ENCODE peak calls at places on chromosomes 12 and 14, in six cellular contexts. D is HepG2, Q is A549, G is K562, P is IMR-90, J is GM12878. F is an unnamed sample.

GRCh38 chr14:99225804-99226203 is 46.2 kb downstream of the BCL11B start:
- DNase-seq in D (no peak), Q (no peak), G (no peak), P (no peak), J (no peak), F (no peak)

GRCh38 chr12:111429760-111430417 is 24.2 kb downstream of the SH2B3 start:
- DNase-seq in D (no peak), Q (no peak), G (no peak), P (no peak), J (no peak), F (no peak)

GRCh38 chr12:85955127-85955526 is 81.0 kb downstream of the NTS start:
- DNase-seq in D (no peak), Q (no peak), G (no peak), P (no peak), J (no peak), F (no peak)

GRCh38 chr14:61889914-61890351 is 127.7 kb downstream of the SNAPC1 start:
- DNase-seq in D (no peak), Q (no peak), G (no peak), P (no peak), J (peak), F (no peak)

GRCh38 chr12:32051511-32052299 is 54.9 kb upstream of the BICD1 start:
- DNase-seq in D (no peak), Q (peak), G (peak), P (peak), J (no peak), F (no peak)

GRCh38 chr14:20415723-20416622 is 2.7 kb upstream of the TEP1 start:
- DNase-seq in D (peak), Q (peak), G (peak), P (peak), J (peak), F (peak)

GRCh38 chr12:105698047-105698446 is 367.6 kb downstream of the C12orf75 start:
- DNase-seq in D (no peak), Q (no peak), G (no peak), P (no peak), J (no peak), F (no peak)

GRCh38 chr14:56002876-56003625 is 115.2 kb upstream of the PELI2 start:
- DNase-seq in D (no peak), Q (no peak), G (no peak), P (no peak), J (peak), F (no peak)

GRCh38 chr14:105385698-105386365 is 12.5 kb upstream of the TEX22 start:
- DNase-seq in D (no peak), Q (no peak), G (no peak), P (no peak), J (no peak), F (no peak)

GRCh38 chr12:3122841-3123678 is 45.9 kb downstream of the TSPAN9 start:
- DNase-seq in D (no peak), Q (no peak), G (no peak), P (peak), J (no peak), F (no peak)

GRCh38 chr12:92393504-92393903 is 247.9 kb upstream of the BTG1 start:
- DNase-seq in D (no peak), Q (peak), G (peak), P (no peak), J (no peak), F (no peak)

GRCh38 chr12:119868992-119869391 is 8.1 kb downstream of the CIT start:
- DNase-seq in D (no peak), Q (no peak), G (no peak), P (peak), J (no peak), F (no peak)

GRCh38 chr14:89248430-89249295 is 168.4 kb downstream of the FOXN3 start:
- DNase-seq in D (no peak), Q (no peak), G (no peak), P (no peak), J (no peak), F (no peak)

GRCh38 chr12:104490850-104491249 is 34.1 kb downstream of the CHST11 start:
- DNase-seq in D (no peak), Q (no peak), G (no peak), P (no peak), J (no peak), F (no peak)

GRCh38 chr12:50517456-50518048 is 12.8 kb downstream of the DIP2B start:
- DNase-seq in D (peak), Q (peak), G (no peak), P (peak), J (peak), F (no peak)

DNA sequence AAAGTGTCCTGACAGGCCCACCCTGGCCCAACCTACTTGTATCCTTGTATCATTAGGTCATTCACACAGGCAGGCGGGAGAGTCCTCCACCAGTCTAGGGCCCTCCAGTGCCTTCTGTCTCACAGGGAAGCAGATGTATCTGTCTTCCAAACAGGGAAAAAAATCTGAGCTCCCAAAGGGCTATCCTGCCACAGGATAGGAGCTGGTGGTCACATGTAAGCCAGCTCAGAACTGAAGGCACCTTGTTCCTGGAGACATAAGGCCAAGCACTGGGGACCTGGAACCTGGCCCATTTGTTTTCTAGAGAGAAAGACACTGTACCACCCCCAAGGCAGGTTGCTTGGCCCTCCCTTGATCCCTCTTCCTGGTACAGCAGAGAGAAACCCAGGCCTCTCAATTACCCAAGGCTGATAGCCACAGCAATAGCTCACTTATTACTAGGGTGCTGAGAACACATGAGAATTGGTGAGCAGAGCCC is 19.4 kb upstream of the PLEKHH1 start:
- DNase-seq in D (no peak), Q (no peak), G (no peak), P (no peak), J (no peak), F (no peak)
- TF ChIP-seq BHLHE40 in D (no peak), Q (no peak), G (no peak), P (no peak), J (no peak), F (no peak)

GRCh38 chr12:53223006-53223305 is 9.1 kb downstream of the RARG start:
- DNase-seq in D (no peak), Q (no peak), G (no peak), P (no peak), J (no peak), F (no peak)

GRCh38 chr12:53221203-53222076 is 10.6 kb downstream of the RARG start:
- DNase-seq in D (peak), Q (peak), G (peak), P (peak), J (no peak), F (peak)

GRCh38 chr12:53223391-53224267 is 8.4 kb downstream of the RARG start:
- DNase-seq in D (no peak), Q (no peak), G (peak), P (peak), J (no peak), F (no peak)

GRCh38 chr12:53220857-53221202 is 11.2 kb downstream of the RARG start:
- DNase-seq in D (peak), Q (peak), G (peak), P (peak), J (peak), F (peak)

GRCh38 chr12:53222170-53223005 is 9.6 kb downstream of the RARG start:
- DNase-seq in D (no peak), Q (no peak), G (no peak), P (no peak), J (no peak), F (no peak)
- TF ChIP-seq BHLHE40 in D (no peak), Q (no peak), G (no peak), P (no peak), J (no peak), F (no peak)

DNA sequence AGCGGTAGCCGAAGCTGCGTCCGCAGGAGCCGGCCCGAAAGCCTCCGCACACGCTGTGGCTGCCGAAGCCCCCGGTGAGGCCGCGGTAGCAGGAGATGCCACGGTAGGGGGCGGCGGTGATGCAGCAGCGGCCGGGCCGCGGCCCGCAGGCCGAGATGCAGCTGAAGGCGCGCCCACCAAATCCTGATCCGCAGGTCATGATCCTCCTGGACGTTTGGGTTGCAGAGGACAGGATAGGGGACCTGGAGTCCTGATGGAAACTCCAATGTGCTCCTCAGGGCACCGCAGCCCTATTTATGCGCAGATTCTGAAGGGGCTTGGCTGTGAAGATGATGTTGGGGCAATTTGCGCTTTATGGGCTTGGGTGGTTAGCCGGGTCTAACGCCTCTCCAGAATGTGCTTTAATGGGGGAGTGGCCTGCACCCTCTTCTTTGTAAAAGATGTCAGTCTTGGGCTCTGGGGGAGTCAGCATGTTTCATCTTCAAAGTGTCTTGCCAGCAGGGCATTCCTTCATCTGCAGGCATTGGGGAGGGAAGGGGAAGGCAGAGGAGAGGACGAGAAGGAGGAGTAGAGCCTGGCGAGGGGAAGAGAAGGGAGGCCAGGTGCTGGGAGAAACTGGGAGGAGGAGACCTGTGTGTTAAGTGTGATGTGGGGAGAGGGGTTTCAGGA is at the start of gene KRT81:
- DNase-seq in D (no peak), Q (no peak), G (no peak), P (no peak), J (no peak), F (no peak)
- TF ChIP-seq BHLHE40 in D (no peak), Q (no peak), G (no peak), P (no peak), J (no peak), F (no peak)

GRCh38 chr12:68559246-68559645 is 51.5 kb upstream of the RAP1B start:
- DNase-seq in D (no peak), Q (no peak), G (peak), P (peak), J (no peak), F (no peak)

GRCh38 chr12:68560823-68561422 is 49.8 kb upstream of the RAP1B start:
- DNase-seq in D (no peak), Q (no peak), G (no peak), P (peak), J (no peak), F (no peak)

GRCh38 chr12:68557011-68557715 is 53.5 kb upstream of the RAP1B start:
- DNase-seq in D (no peak), Q (peak), G (peak), P (peak), J (no peak), F (no peak)

GRCh38 chr12:68561830-68562229 is 48.9 kb upstream of the RAP1B start:
- DNase-seq in D (no peak), Q (no peak), G (peak), P (no peak), J (no peak), F (no peak)

GRCh38 chr12:68559984-68560822 is 50.5 kb upstream of the RAP1B start:
- DNase-seq in D (no peak), Q (no peak), G (peak), P (peak), J (no peak), F (no peak)
- TF ChIP-seq BHLHE40 in D (no peak), Q (no peak), G (no peak), P (no peak), J (no peak), F (no peak)

DNA sequence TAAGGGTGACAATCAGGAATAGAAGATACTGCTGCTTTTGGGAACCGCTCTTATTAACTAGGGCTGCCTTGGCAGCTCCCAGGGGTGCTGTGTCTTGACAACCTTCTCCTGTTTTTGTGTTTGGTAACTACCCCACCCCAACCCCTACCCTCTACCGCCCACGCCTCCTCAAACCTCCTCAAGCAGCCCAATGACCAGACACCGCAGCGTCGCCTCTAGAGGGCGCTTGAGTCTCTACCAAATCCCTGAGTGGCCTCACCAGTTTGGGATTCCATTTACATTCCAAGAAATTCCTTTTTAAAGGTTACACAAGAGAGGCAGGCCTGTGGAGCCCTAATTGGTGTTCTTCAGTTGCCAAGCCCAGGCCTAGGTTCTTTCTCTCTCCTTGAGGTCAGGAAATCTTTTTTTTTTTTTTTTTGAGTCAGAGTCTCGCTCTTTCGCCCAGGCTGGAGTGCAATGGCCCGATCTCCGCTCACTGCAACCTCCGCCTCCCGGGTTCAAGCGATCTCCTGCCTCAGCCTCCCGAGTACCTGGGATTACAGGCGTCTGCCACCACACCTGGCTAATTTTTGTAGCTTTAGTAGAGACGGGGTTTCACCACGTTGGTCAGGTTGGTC is 72.4 kb upstream of the USP44 start:
- DNase-seq in D (peak), Q (peak), G (peak), P (peak), J (no peak), F (peak)
- TF ChIP-seq BHLHE40 in D (no peak), Q (no peak), G (no peak), P (no peak), J (no peak), F (no peak)

GRCh38 chr12:48979602-48980388 is 1.7 kb downstream of the WNT1 start:
- DNase-seq in D (no peak), Q (no peak), G (no peak), P (no peak), J (no peak), F (no peak)
- TF ChIP-seq BHLHE40 in D (no peak), Q (no peak), G (no peak), P (no peak), J (no peak), F (no peak)